ENCODE peak calls at places on chromosomes 11 and 22, in eight cellular contexts. J, D, A, P, I, U, Q and N are unnamed samples.

GRCh38 chr11:114298701-114299090 is 2.5 kb downstream of the NNMT start:
- DNase-seq in Q (no peak), A (no peak), U (no peak), J (no peak), P (no peak), I (no peak), D (no peak), N (no peak)

GRCh38 chr22:24486501-24486921 is 8.6 kb upstream of the UPB1 start:
- DNase-seq in U (peak; percentile 79), D (no peak), Q (no peak), P (peak; percentile 45), A (peak; percentile 61), J (no peak), I (peak; percentile 97), N (no peak)

GRCh38 chr11:12318791-12319733 is 58.3 kb upstream of the PARVA start:
- DNase-seq in Q (peak; percentile 80), J (no peak), U (peak; percentile 74), P (no peak), I (no peak), A (peak; percentile 83), D (no peak), N (no peak)

GRCh38 chr11:88555829-88556202 is 218.3 kb upstream of the CTSC start:
- DNase-seq in U (peak; percentile 48), P (no peak), I (no peak), D (no peak), Q (no peak), A (peak; percentile 82), J (no peak), N (no peak)

GRCh38 chr11:123255909-123256308 is 60.9 kb upstream of the CLMP start:
- DNase-seq in D (no peak), P (no peak), A (no peak), Q (no peak), I (no peak), U (no peak), J (no peak), N (no peak)

GRCh38 chr11:86988351-86988881 is 33.2 kb upstream of the FZD4 start:
- DNase-seq in Q (no peak), U (no peak), P (no peak), J (no peak), A (no peak), D (no peak), I (peak; percentile 48), N (no peak)

GRCh38 chr11:100870138-100870537 is 183.1 kb downstream of the ARHGAP42 start:
- DNase-seq in D (no peak), Q (no peak), I (no peak), J (no peak), U (no peak), A (no peak), P (no peak), N (no peak)

GRCh38 chr11:65445604-65446445 is 23.2 kb downstream of the NEAT1 start:
- DNase-seq in U (no peak), D (no peak), P (peak; percentile 24), A (peak; percentile 48), Q (no peak), I (peak; percentile 34), J (no peak), N (no peak)

GRCh38 chr11:96228472-96228871 is 114.5 kb downstream of the MAML2 start:
- DNase-seq in J (peak; percentile 43), A (peak; percentile 54), I (peak; percentile 63), P (peak; percentile 82), Q (peak; percentile 28), U (peak; percentile 53), D (peak; percentile 82), N (no peak)

GRCh38 chr22:45709004-45709739 is 37.5 kb downstream of the ATXN10 start:
- DNase-seq in J (no peak), D (peak; percentile 23), P (peak; percentile 40), A (peak; percentile 76), I (peak; percentile 59), Q (peak; percentile 29), U (peak; percentile 75), N (no peak)

GRCh38 chr11:61384271-61385242 is 7.8 kb upstream of the TMEM216 start:
- DNase-seq in I (no peak), A (no peak), D (no peak), P (no peak), U (no peak), Q (peak; percentile 19), J (no peak), N (no peak)

GRCh38 chr22:48955351-48956311 is 872.0 kb downstream of the BRD1 start:
- DNase-seq in P (no peak), Q (no peak), A (no peak), I (no peak), U (no peak), J (peak; percentile 4), D (no peak), N (no peak)

GRCh38 chr11:68659158-68659921 is 25.0 kb upstream of the GAL start:
- DNase-seq in Q (peak; percentile 94), U (peak; percentile 97), P (no peak), D (peak; percentile 67), J (peak; percentile 52), A (peak; percentile 73), I (peak; percentile 39), N (no peak)

GRCh38 chr22:39832627-39833074 is 60.9 kb downstream of the ENTHD1 start:
- DNase-seq in D (no peak), I (no peak), P (no peak), A (no peak), U (no peak), J (no peak), Q (no peak), N (no peak)

GRCh38 chr11:12079726-12080556 is 30.4 kb upstream of the MICAL2 start:
- DNase-seq in A (peak; percentile 98), Q (no peak), P (peak; percentile 94), I (peak; percentile 92), U (peak; percentile 84), J (no peak), D (peak; percentile 98), N (no peak)

GRCh38 chr11:124759268-124760204 is 2.6 kb downstream of the ESAM start:
- DNase-seq in A (no peak), D (no peak), Q (no peak), I (no peak), P (no peak), J (no peak), U (no peak), N (no peak)

GRCh38 chr22:40345801-40346177 is 511 bp upstream of the ADSL start:
- DNase-seq in I (no peak), D (no peak), A (no peak), J (no peak), P (peak; percentile 40), U (peak; percentile 40), Q (peak; percentile 60), N (no peak)